ENCODE peak calls at places on chromosomes 3 and 15, in five cellular contexts. One of them, this sample, is unnamed.

GRCh38 chr15:40344631-40345120 is 3.9 kb upstream of the CCDC9B start:
- DNase-seq in K562: peak; percentile 78
- DNase-seq in H1: no peak
- DNase-seq in HepG2: peak; percentile 45
- DNase-seq in A549: peak; percentile 61
- DNase-seq in this sample: peak; percentile 36

GRCh38 chr15:56356616-56357015 is 8.6 kb upstream of the TEX9 start:
- DNase-seq in K562: no peak
- DNase-seq in H1: no peak
- DNase-seq in HepG2: no peak
- DNase-seq in A549: no peak
- DNase-seq in this sample: no peak

GRCh38 chr15:61994216-61994615 is 66.0 kb downstream of the VPS13C start:
- DNase-seq in K562: no peak
- DNase-seq in H1: no peak
- DNase-seq in HepG2: no peak
- DNase-seq in A549: no peak
- DNase-seq in this sample: no peak

GRCh38 chr3:128307029-128307633 is 153.8 kb downstream of the EEFSEC start:
- DNase-seq in K562: no peak
- DNase-seq in H1: no peak
- DNase-seq in HepG2: peak; percentile 60
- DNase-seq in A549: no peak
- DNase-seq in this sample: peak; percentile 16

GRCh38 chr3:14161282-14161681 is 17.1 kb downstream of the XPC start:
- DNase-seq in K562: no peak
- DNase-seq in H1: no peak
- DNase-seq in HepG2: no peak
- DNase-seq in A549: no peak
- DNase-seq in this sample: no peak

GRCh38 chr3:102181202-102181920 is 253.5 kb upstream of the ZPLD1 start:
- DNase-seq in K562: no peak
- DNase-seq in H1: no peak
- DNase-seq in HepG2: no peak
- DNase-seq in A549: no peak
- DNase-seq in this sample: peak; percentile 86

GRCh38 chr3:179504371-179504770 is 53.1 kb upstream of the GNB4 start:
- DNase-seq in K562: no peak
- DNase-seq in H1: no peak
- DNase-seq in HepG2: no peak
- DNase-seq in A549: no peak
- DNase-seq in this sample: no peak

GRCh38 chr3:125496701-125497100 is 23.3 kb downstream of the SNX4 start:
- DNase-seq in K562: peak; percentile 12
- DNase-seq in H1: no peak
- DNase-seq in HepG2: no peak
- DNase-seq in A549: no peak
- DNase-seq in this sample: no peak

GRCh38 chr3:10666621-10667020 is 149.4 kb upstream of the SLC6A11 start:
- DNase-seq in K562: no peak
- DNase-seq in H1: no peak
- DNase-seq in HepG2: no peak
- DNase-seq in A549: no peak
- DNase-seq in this sample: no peak

GRCh38 chr3:157301755-157302154 is 134.9 kb upstream of the PTX3 start:
- DNase-seq in K562: no peak
- DNase-seq in H1: no peak
- DNase-seq in HepG2: no peak
- DNase-seq in A549: no peak
- DNase-seq in this sample: no peak

GRCh38 chr3:52779411-52780297 is 2.3 kb downstream of the ITIH1 start:
- DNase-seq in K562: no peak
- DNase-seq in H1: no peak
- DNase-seq in HepG2: no peak
- DNase-seq in A549: no peak
- DNase-seq in this sample: no peak

GRCh38 chr15:72902245-72902928 is 118.8 kb upstream of the ADPGK start:
- DNase-seq in K562: no peak
- DNase-seq in H1: no peak
- DNase-seq in HepG2: no peak
- DNase-seq in A549: no peak
- DNase-seq in this sample: no peak

GRCh38 chr3:187630421-187630820 is 39.8 kb downstream of the SST start:
- DNase-seq in K562: no peak
- DNase-seq in H1: no peak
- DNase-seq in HepG2: no peak
- DNase-seq in A549: no peak
- DNase-seq in this sample: no peak

GRCh38 chr3:182989566-182989965 is 9.2 kb upstream of the DCUN1D1 start:
- DNase-seq in K562: no peak
- DNase-seq in H1: no peak
- DNase-seq in HepG2: no peak
- DNase-seq in A549: no peak
- DNase-seq in this sample: no peak

GRCh38 chr3:10497439-10497838 is 7.9 kb downstream of the ATP2B2 start:
- DNase-seq in K562: no peak
- DNase-seq in H1: no peak
- DNase-seq in HepG2: no peak
- DNase-seq in A549: no peak
- DNase-seq in this sample: no peak

GRCh38 chr3:172244011-172244410 is 204.2 kb downstream of the GHSR start:
- DNase-seq in K562: no peak
- DNase-seq in H1: no peak
- DNase-seq in HepG2: no peak
- DNase-seq in A549: peak; percentile 14
- DNase-seq in this sample: peak; percentile 65

GRCh38 chr3:43330981-43331380 is 44.6 kb downstream of the SNRK start:
- DNase-seq in K562: no peak
- DNase-seq in H1: no peak
- DNase-seq in HepG2: no peak
- DNase-seq in A549: no peak
- DNase-seq in this sample: no peak

GRCh38 chr3:52077900-52078299 is 21.5 kb upstream of the DUSP7 start:
- DNase-seq in K562: no peak
- DNase-seq in H1: no peak
- DNase-seq in HepG2: no peak
- DNase-seq in A549: no peak
- DNase-seq in this sample: no peak

GRCh38 chr3:43709022-43709421 is 18.3 kb downstream of the ABHD5 start:
- DNase-seq in K562: no peak
- DNase-seq in H1: no peak
- DNase-seq in HepG2: peak; percentile 63
- DNase-seq in A549: no peak
- DNase-seq in this sample: no peak

GRCh38 chr15:88401972-88402656 is 65.1 kb downstream of the MRPL46 start:
- DNase-seq in K562: no peak
- DNase-seq in H1: no peak
- DNase-seq in HepG2: no peak
- DNase-seq in A549: no peak
- DNase-seq in this sample: no peak

GRCh38 chr3:4596596-4596995 is 103.4 kb downstream of the ITPR1 start:
- DNase-seq in K562: no peak
- DNase-seq in H1: no peak
- DNase-seq in HepG2: no peak
- DNase-seq in A549: no peak
- DNase-seq in this sample: no peak

GRCh38 chr3:171967932-171968678 is 71.3 kb upstream of the FNDC3B start:
- DNase-seq in K562: no peak
- DNase-seq in H1: no peak
- DNase-seq in HepG2: no peak
- DNase-seq in A549: no peak
- DNase-seq in this sample: peak; percentile 84

GRCh38 chr3:48024401-48024800 is 8.2 kb upstream of the MAP4 start:
- DNase-seq in K562: no peak
- DNase-seq in H1: no peak
- DNase-seq in HepG2: no peak
- DNase-seq in A549: no peak
- DNase-seq in this sample: no peak

GRCh38 chr3:57130426-57131209 is 34.5 kb downstream of the IL17RD start:
- DNase-seq in K562: no peak
- DNase-seq in H1: peak; percentile 99
- DNase-seq in HepG2: no peak
- DNase-seq in A549: no peak
- DNase-seq in this sample: no peak

GRCh38 chr15:39629376-39629775 is 48.5 kb downstream of the THBS1 start:
- DNase-seq in K562: no peak
- DNase-seq in H1: no peak
- DNase-seq in HepG2: no peak
- DNase-seq in A549: no peak
- DNase-seq in this sample: peak; percentile 88

GRCh38 chr3:53880396-53881345 is 1.3 kb downstream of the ACTR8 start:
- DNase-seq in K562: no peak
- DNase-seq in H1: no peak
- DNase-seq in HepG2: peak; percentile 25
- DNase-seq in A549: no peak
- DNase-seq in this sample: no peak

GRCh38 chr15:94119923-94120775 is 111.2 kb upstream of the MCTP2 start:
- DNase-seq in K562: peak; percentile 25
- DNase-seq in H1: peak; percentile 23
- DNase-seq in HepG2: peak; percentile 71
- DNase-seq in A549: peak; percentile 51
- DNase-seq in this sample: peak; percentile 65

GRCh38 chr15:35032471-35032870 is 44.4 kb upstream of the ZNF770 start:
- DNase-seq in K562: no peak
- DNase-seq in H1: no peak
- DNase-seq in HepG2: no peak
- DNase-seq in A549: no peak
- DNase-seq in this sample: no peak

GRCh38 chr3:186980989-186981388 is 50.7 kb downstream of the ST6GAL1 start:
- DNase-seq in K562: no peak
- DNase-seq in H1: no peak
- DNase-seq in HepG2: no peak
- DNase-seq in A549: no peak
- DNase-seq in this sample: no peak

GRCh38 chr3:174336774-174337173 is 522.4 kb upstream of the NAALADL2 start:
- DNase-seq in K562: no peak
- DNase-seq in H1: no peak
- DNase-seq in HepG2: no peak
- DNase-seq in A549: no peak
- DNase-seq in this sample: no peak
- TF ChIP-seq POLR2A in K562: no peak
- TF ChIP-seq POLR2A in H1: no peak
- TF ChIP-seq POLR2A in HepG2: no peak
- TF ChIP-seq POLR2A in A549: no peak
- TF ChIP-seq POLR2A in this sample: no peak

DNA sequence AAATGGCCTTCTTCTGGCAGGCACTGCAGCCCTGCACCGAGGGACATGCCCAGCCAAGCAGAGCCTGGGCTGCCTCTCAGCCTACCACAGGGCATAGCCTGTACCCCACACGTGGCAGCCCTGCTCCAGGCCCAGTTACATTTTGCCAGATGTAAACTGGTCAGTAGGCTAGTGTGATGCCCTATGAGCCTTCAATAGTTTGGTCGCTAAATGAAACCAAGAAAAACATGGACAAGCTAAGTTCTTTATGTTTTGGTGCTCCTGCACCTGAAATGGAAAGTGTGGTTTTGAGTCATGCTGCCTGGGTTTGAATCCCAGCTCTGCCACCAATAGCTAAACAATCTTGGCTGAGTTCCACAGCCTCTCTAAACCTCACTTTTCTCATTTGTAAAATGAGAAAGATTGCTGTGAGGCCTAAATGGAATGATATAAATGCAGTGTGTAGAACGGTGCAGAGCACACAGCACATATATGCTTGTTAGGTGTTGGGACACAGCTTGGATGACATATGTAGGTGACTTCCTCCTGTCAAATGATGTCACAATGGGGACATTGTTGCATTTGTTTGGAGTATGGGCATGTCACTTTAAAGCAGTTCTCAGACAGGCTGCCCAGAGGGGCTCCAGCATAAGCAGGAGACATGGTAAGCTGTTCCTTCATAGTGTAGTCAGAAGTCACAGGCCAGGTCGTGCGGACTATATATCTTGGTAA is 57.4 kb downstream of the ZBTB38 start:
- DNase-seq in K562: peak; percentile 25
- DNase-seq in H1: no peak
- DNase-seq in HepG2: peak; percentile 45
- DNase-seq in A549: no peak
- DNase-seq in this sample: no peak
- TF ChIP-seq JUN in K562: no peak
- TF ChIP-seq JUN in H1: no peak
- TF ChIP-seq JUN in HepG2: no peak
- TF ChIP-seq JUN in A549: no peak
- TF ChIP-seq JUN in this sample: no peak

GRCh38 chr15:47360296-47360695 is 357.0 kb upstream of the SEMA6D start:
- DNase-seq in K562: no peak
- DNase-seq in H1: no peak
- DNase-seq in HepG2: no peak
- DNase-seq in A549: no peak
- DNase-seq in this sample: no peak
- TF ChIP-seq POLR2A in K562: no peak
- TF ChIP-seq POLR2A in H1: no peak
- TF ChIP-seq POLR2A in HepG2: no peak
- TF ChIP-seq POLR2A in A549: no peak
- TF ChIP-seq POLR2A in this sample: no peak

GRCh38 chr3:46881819-46882376 is 4.4 kb downstream of the PTH1R start:
- DNase-seq in K562: peak; percentile 87
- DNase-seq in H1: no peak
- DNase-seq in HepG2: no peak
- DNase-seq in A549: no peak
- DNase-seq in this sample: no peak

GRCh38 chr3:46880884-46881818 is 3.6 kb downstream of the PTH1R start:
- DNase-seq in K562: peak; percentile 43
- DNase-seq in H1: no peak
- DNase-seq in HepG2: no peak
- DNase-seq in A549: no peak
- DNase-seq in this sample: no peak

GRCh38 chr3:46876313-46877300 is 914 bp upstream of the PTH1R start:
- DNase-seq in K562: no peak
- DNase-seq in H1: no peak
- DNase-seq in HepG2: no peak
- DNase-seq in A549: no peak
- DNase-seq in this sample: no peak

GRCh38 chr3:46877671-46878125 is at the start of gene PTH1R:
- DNase-seq in K562: no peak
- DNase-seq in H1: no peak
- DNase-seq in HepG2: no peak
- DNase-seq in A549: no peak
- DNase-seq in this sample: no peak

DNA sequence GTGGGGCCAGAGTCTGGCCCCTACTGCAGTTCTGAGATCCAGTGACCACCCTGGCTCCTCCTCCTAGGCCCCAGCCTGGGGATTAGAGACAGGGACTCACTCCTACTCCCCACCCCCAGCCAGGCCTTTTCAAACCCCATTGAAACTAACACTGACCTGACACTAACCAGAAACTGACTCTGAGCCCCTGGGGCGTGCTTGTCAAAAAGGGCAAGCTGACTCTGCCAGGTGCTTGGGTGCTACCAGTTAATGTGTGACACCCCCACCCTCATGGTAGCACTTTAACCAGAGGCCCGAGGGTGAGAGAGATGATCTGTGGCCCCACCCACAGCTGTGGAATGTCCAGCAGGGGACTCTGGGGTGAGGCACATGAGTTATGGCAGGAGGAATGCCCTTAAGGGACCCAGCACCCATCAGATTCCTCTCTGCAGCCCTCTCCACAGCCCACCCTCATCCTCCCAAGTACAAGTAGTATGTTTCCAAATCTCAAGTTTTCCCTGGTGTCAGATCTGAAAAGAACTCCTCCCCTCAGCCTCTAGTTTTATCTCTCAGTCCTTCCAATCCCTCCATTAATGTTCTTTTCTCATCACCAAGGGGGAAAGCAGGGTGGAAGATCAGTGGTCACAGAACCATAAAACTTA is 1.4 kb downstream of the PTH1R start:
- DNase-seq in K562: no peak
- DNase-seq in H1: no peak
- DNase-seq in HepG2: peak; percentile 20
- DNase-seq in A549: no peak
- DNase-seq in this sample: no peak
- TF ChIP-seq JUN in K562: no peak
- TF ChIP-seq JUN in H1: no peak
- TF ChIP-seq JUN in HepG2: no peak
- TF ChIP-seq JUN in A549: no peak
- TF ChIP-seq JUN in this sample: no peak